ENCODE peak calls at places on chromosomes 1 and 21, in six cellular contexts. H is H1, I is K562, L is HepG2, D is GM12878, R is SK-N-SH. V is an unnamed sample.

GRCh38 chr1:151993734-151994496 is at the start of gene S100A10:
- DNase-seq in H (no peak), I (peak; percentile 30), L (peak; percentile 46), D (no peak), R (peak; percentile 58), V (peak; percentile 28)

GRCh38 chr21:36125513-36126121 is 9.3 kb upstream of the CBR3 start:
- DNase-seq in H (no peak), I (peak; percentile 67), L (peak; percentile 32), D (no peak), R (peak; percentile 60), V (peak; percentile 48)

GRCh38 chr1:244221961-244222360 is 170.9 kb downstream of the ZBTB18 start:
- DNase-seq in H (no peak), I (no peak), L (no peak), D (no peak), R (no peak), V (no peak)

GRCh38 chr1:34140011-34140676 is 24.9 kb downstream of the CSMD2 start:
- DNase-seq in H (no peak), I (no peak), L (no peak), D (no peak), R (no peak), V (no peak)

GRCh38 chr1:241828576-241828975 is 19.4 kb upstream of the EXO1 start:
- DNase-seq in H (no peak), I (peak; percentile 44), L (no peak), D (no peak), R (peak; percentile 10), V (no peak)

GRCh38 chr21:28421716-28422480 is 570.8 kb downstream of the LTN1 start:
- DNase-seq in H (no peak), I (no peak), L (no peak), D (no peak), R (no peak), V (no peak)

GRCh38 chr21:44529011-44529421 is 11.0 kb downstream of the KRTAP10-1 start:
- DNase-seq in H (no peak), I (no peak), L (no peak), D (no peak), R (no peak), V (no peak)

GRCh38 chr1:94621392-94621791 is 79.8 kb upstream of the F3 start:
- DNase-seq in H (no peak), I (peak; percentile 70), L (no peak), D (no peak), R (peak; percentile 22), V (no peak)

GRCh38 chr1:226349801-226350503 is 41.0 kb upstream of the LIN9 start:
- DNase-seq in H (no peak), I (peak; percentile 76), L (no peak), D (no peak), R (peak; percentile 36), V (peak; percentile 18)

GRCh38 chr1:112841825-112842224 is 114.2 kb downstream of the SLC16A1 start:
- DNase-seq in H (no peak), I (no peak), L (no peak), D (peak; percentile 37), R (no peak), V (no peak)

GRCh38 chr1:151501474-151501873 is 9.7 kb upstream of the CGN start:
- DNase-seq in H (no peak), I (peak; percentile 32), L (no peak), D (no peak), R (no peak), V (no peak)

GRCh38 chr21:16079830-16080229 is 350.0 kb downstream of the USP25 start:
- DNase-seq in H (no peak), I (no peak), L (peak; percentile 72), D (no peak), R (no peak), V (no peak)

GRCh38 chr1:156420209-156421061 is 51.4 kb downstream of the RHBG start:
- DNase-seq in H (no peak), I (no peak), L (no peak), D (no peak), R (peak; percentile 68), V (peak; percentile 50)

GRCh38 chr1:198463709-198464108 is 76.8 kb downstream of the ATP6V1G3 start:
- DNase-seq in H (no peak), I (no peak), L (no peak), D (no peak), R (no peak), V (no peak)

GRCh38 chr1:100039571-100039970 is 69.8 kb downstream of the SLC35A3 start:
- DNase-seq in H (no peak), I (no peak), L (no peak), D (no peak), R (no peak), V (no peak)

GRCh38 chr1:236016083-236016482 is 48.8 kb downstream of the NID1 start:
- DNase-seq in H (no peak), I (no peak), L (no peak), D (no peak), R (no peak), V (no peak)

GRCh38 chr1:231808990-231809389 is 182.4 kb downstream of the DISC1 start:
- DNase-seq in H (no peak), I (peak; percentile 33), L (no peak), D (no peak), R (no peak), V (no peak)
- TF ChIP-seq GABPA in H (no peak), I (no peak), L (no peak), D (no peak), R (no peak), V (no peak)

GRCh38 chr1:13780780-13781179 is 80.8 kb downstream of the PRDM2 start:
- DNase-seq in H (no peak), I (no peak), L (no peak), D (no peak), R (no peak), V (no peak)
- TF ChIP-seq GABPA in H (no peak), I (no peak), L (no peak), D (no peak), R (no peak), V (no peak)

GRCh38 chr1:209746469-209747269 is 9.2 kb upstream of the TRAF3IP3 start:
- DNase-seq in H (no peak), I (no peak), L (no peak), D (no peak), R (no peak), V (no peak)

GRCh38 chr1:209741198-209741597 is 14.7 kb upstream of the TRAF3IP3 start:
- DNase-seq in H (no peak), I (no peak), L (no peak), D (no peak), R (no peak), V (no peak)

GRCh38 chr1:209742409-209743144 is 13.3 kb upstream of the TRAF3IP3 start:
- DNase-seq in H (no peak), I (no peak), L (no peak), D (no peak), R (no peak), V (no peak)

GRCh38 chr1:209741889-209742288 is 14.0 kb upstream of the TRAF3IP3 start:
- DNase-seq in H (no peak), I (no peak), L (no peak), D (no peak), R (no peak), V (no peak)

DNA sequence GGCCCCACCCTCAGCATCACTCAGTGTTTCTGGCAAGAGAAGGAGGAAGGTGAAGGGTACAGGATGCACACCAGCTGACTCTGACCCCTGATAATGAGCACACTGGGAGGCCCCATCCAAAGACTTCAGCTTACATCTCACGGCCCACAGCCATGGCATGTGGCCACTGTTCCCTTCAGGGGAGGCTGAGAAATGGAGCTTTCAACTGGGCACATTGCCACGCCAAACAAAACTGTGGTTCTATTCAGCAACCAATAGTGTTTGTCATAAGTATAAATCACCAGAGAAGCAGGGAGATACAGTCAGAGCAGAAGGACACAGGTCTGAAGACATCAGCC is 12.7 kb upstream of the TRAF3IP3 start:
- DNase-seq in H (no peak), I (no peak), L (no peak), D (no peak), R (no peak), V (no peak)
- TF ChIP-seq GABPA in H (no peak), I (no peak), L (no peak), D (no peak), R (no peak), V (no peak)

GRCh38 chr1:161382214-161383019 is 14.7 kb upstream of the CFAP126 start:
- DNase-seq in H (no peak), I (peak; percentile 70), L (peak; percentile 48), D (no peak), R (peak; percentile 60), V (peak; percentile 35)
- TF ChIP-seq GABPA in H (no peak), I (no peak), L (no peak), D (no peak), R (no peak), V (no peak)

GRCh38 chr1:30251451-30251850 is 471.9 kb downstream of the MATN1 start:
- DNase-seq in H (no peak), I (no peak), L (no peak), D (no peak), R (no peak), V (no peak)

GRCh38 chr1:30248373-30248772 is 475.0 kb downstream of the MATN1 start:
- DNase-seq in H (no peak), I (no peak), L (no peak), D (no peak), R (no peak), V (no peak)

GRCh38 chr1:30248774-30249173 is 474.6 kb downstream of the MATN1 start:
- DNase-seq in H (no peak), I (no peak), L (no peak), D (no peak), R (no peak), V (no peak)

GRCh38 chr1:30249446-30250337 is 473.7 kb downstream of the MATN1 start:
- DNase-seq in H (no peak), I (no peak), L (no peak), D (no peak), R (no peak), V (no peak)

GRCh38 chr1:30250338-30251022 is 472.9 kb downstream of the MATN1 start:
- DNase-seq in H (no peak), I (no peak), L (no peak), D (no peak), R (no peak), V (no peak)
- TF ChIP-seq GABPA in H (no peak), I (no peak), L (no peak), D (no peak), R (no peak), V (no peak)

V was measured in HL-60.